ENCODE peak calls at places on chromosomes 3 and 15, in four cellular contexts. C, L, H and J are unnamed samples. For H3K4me1, the result is how much of the 10 kb centered on the place peaks cover.

GRCh38 chr3:41881233-41881821 is 80.6 kb downstream of the ULK4 start:
- DNase-seq in C (no peak), L (no peak), H (peak), J (peak)

GRCh38 chr3:115100172-115100571 is 46.9 kb downstream of the ZBTB20 start:
- DNase-seq in C (no peak), L (no peak), H (peak), J (peak)

GRCh38 chr15:23860290-23860751 is 173.2 kb upstream of the NDN start:
- DNase-seq in C (no peak), L (no peak), H (no peak), J (no peak)

GRCh38 chr3:13015286-13016082 is 57.7 kb downstream of the IQSEC1 start:
- DNase-seq in C (peak), L (no peak), H (no peak), J (no peak)

GRCh38 chr3:10666621-10667020 is 149.4 kb upstream of the SLC6A11 start:
- DNase-seq in C (peak), L (peak), H (no peak), J (no peak)

GRCh38 chr3:8371085-8371551 is 130.5 kb upstream of the LMCD1 start:
- DNase-seq in C (no peak), L (no peak), H (peak), J (no peak)

GRCh38 chr3:174859109-174859735 is at the start of gene NAALADL2:
- DNase-seq in C (no peak), L (no peak), H (no peak), J (peak)

GRCh38 chr3:23085256-23085655 is 117.9 kb upstream of the UBE2E2 start:
- DNase-seq in C (no peak), L (no peak), H (no peak), J (no peak)

GRCh38 chr3:58628823-58629562 is 37.6 kb downstream of the FAM3D start:
- DNase-seq in C (peak), L (peak), H (peak), J (peak)

GRCh38 chr3:74904646-74905045 is 290.2 kb upstream of the CNTN3 start:
- DNase-seq in C (no peak), L (no peak), H (no peak), J (no peak)

GRCh38 chr3:129121792-129122696 is at the start of gene RAB43:
- DNase-seq in C (peak), L (peak), H (peak), J (peak)

GRCh38 chr3:11156026-11156410 is 1.7 kb downstream of the HRH1 start:
- DNase-seq in C (no peak), L (no peak), H (no peak), J (no peak)

GRCh38 chr3:17443142-17443541 is 299.3 kb downstream of the TBC1D5 start:
- DNase-seq in C (no peak), L (no peak), H (no peak), J (no peak)

GRCh38 chr3:56303508-56303907 is 164.8 kb downstream of the ERC2 start:
- DNase-seq in C (no peak), L (no peak), H (peak), J (no peak)

GRCh38 chr3:136276049-136276755 is 26.1 kb downstream of the PCCB start:
- DNase-seq in C (no peak), L (no peak), H (no peak), J (no peak)

GRCh38 chr15:64732156-64732860 is 43.1 kb downstream of the RBPMS2 start:
- DNase-seq in C (no peak), L (no peak), H (no peak), J (no peak)

GRCh38 chr3:8962226-8962861 is 928 bp downstream of the RAD18 start:
- DNase-seq in C (no peak), L (no peak), H (peak), J (no peak)

GRCh38 chr3:25508901-25509300 is 80.8 kb downstream of the RARB start:
- DNase-seq in C (no peak), L (no peak), H (no peak), J (no peak)

GRCh38 chr3:72432271-72432670 is 416.0 kb downstream of the SHQ1 start:
- DNase-seq in C (no peak), L (no peak), H (no peak), J (no peak)

GRCh38 chr15:89743594-89743993 is 7.5 kb downstream of the MESP1 start:
- DNase-seq in C (no peak), L (no peak), H (no peak), J (no peak)

GRCh38 chr3:18443670-18444596 is 18.8 kb upstream of the SATB1 start:
- DNase-seq in C (peak), L (peak), H (no peak), J (peak)

GRCh38 chr15:83959477-83959876 is 276.1 kb upstream of the GOLGA6L4 start:
- DNase-seq in C (no peak), L (no peak), H (no peak), J (no peak)

GRCh38 chr3:17062736-17063135 is 178.0 kb downstream of the PLCL2 start:
- DNase-seq in C (no peak), L (no peak), H (no peak), J (no peak)

GRCh38 chr3:118488751-118489150 is 545.9 kb downstream of the IGSF11 start:
- DNase-seq in C (no peak), L (no peak), H (no peak), J (no peak)

GRCh38 chr15:33083232-33084006 is 111.1 kb downstream of the FMN1 start:
- DNase-seq in C (no peak), L (no peak), H (peak), J (no peak)

GRCh38 chr3:42061711-42062408 is 29.3 kb upstream of the TRAK1 start:
- DNase-seq in C (peak), L (peak), H (peak), J (no peak)

GRCh38 chr3:36065321-36065720 is 315.0 kb upstream of the STAC start:
- DNase-seq in C (no peak), L (no peak), H (no peak), J (no peak)
- H3K4me1 ChIP-seq in C (under half), L (under half), H (under half), J (under half)

GRCh38 chr3:123657578-123657977 is 72.7 kb upstream of the HACD2 start:
- DNase-seq in C (peak), L (no peak), H (peak), J (no peak)

GRCh38 chr3:123658860-123659221 is 74.0 kb upstream of the HACD2 start:
- DNase-seq in C (peak), L (peak), H (no peak), J (peak)

GRCh38 chr3:123656691-123657090 is 71.8 kb upstream of the HACD2 start:
- DNase-seq in C (no peak), L (no peak), H (no peak), J (no peak)

GRCh38 chr3:123657111-123657510 is 72.3 kb upstream of the HACD2 start:
- DNase-seq in C (peak), L (no peak), H (no peak), J (no peak)

DNA sequence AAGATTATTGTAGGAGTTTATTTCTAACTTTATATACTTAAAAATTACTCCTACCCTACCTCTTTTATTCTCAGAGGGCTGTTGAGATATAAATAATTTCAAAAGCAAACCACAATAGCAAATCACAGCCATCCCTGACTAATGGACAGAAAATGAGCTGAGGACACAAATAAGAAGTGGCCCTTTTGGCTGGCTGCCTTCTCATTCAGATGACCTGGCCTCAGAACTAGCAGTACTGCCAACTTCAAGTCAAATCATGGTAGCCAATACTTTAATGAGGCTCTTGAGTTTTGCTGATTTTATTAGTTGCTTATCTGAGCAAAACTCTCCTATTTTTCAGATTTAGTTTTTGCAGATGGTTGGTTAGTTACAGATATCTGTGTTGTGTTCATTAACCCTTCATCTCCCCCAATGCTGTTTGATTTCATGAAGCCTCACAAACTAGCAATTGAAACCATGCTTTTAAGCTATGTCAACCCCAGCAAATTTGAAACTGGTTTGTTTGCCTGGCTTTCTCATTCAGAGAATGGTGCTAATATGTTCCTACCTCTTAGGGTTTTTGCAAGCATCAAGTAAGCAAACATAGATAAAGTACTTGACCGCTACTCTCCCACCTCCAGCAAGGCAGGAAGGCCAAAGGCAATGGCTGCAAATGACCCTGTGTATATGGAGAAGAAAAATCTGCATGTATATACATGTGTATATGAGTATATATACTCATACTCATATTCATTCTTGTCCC is 73.4 kb upstream of the HACD2 start:
- DNase-seq in C (peak), L (peak), H (peak), J (peak)
- H3K27ac ChIP-seq in C (peak), L (peak), H (no peak), J (peak)

GRCh38 chr3:141384157-141384556 is 15.9 kb downstream of the ZBTB38 start:
- DNase-seq in C (no peak), L (no peak), H (peak), J (no peak)

GRCh38 chr3:141386611-141387110 is 18.4 kb downstream of the ZBTB38 start:
- DNase-seq in C (no peak), L (no peak), H (peak), J (no peak)

GRCh38 chr3:141384575-141384974 is 16.3 kb downstream of the ZBTB38 start:
- DNase-seq in C (no peak), L (no peak), H (no peak), J (no peak)

GRCh38 chr3:141386080-141386594 is 17.8 kb downstream of the ZBTB38 start:
- DNase-seq in C (no peak), L (no peak), H (no peak), J (no peak)

DNA sequence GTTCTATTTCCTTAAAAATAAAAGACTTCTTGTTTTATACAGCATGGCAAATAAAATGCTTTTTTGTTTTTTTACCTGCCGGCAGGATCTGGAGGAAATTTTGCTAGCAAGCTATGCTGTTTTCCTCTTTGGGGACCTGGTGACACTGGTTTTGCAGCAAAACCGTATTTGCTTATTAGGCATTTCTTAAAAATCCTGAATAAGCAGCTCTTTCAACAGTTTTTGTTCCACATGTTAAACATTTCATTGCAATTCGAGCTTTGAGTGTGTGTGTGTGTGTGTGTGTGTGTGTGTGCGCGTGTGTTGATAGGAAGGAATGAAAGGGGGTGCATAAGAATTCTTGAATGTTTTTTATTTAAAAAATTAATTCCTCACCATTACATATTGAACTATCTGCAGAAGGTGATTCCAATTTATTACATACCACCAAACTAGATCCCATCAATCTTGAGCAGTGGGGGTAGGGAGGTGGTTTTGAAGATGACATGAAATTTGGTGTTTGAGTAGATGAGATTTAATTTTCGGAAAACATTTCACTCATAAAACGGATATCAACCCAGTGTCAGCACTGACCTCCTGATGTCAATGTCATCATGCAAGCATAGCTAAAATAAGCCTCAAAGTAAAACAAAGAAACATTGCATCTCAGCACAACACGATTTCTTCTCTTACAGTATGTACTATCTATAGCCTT is 17.2 kb downstream of the ZBTB38 start:
- DNase-seq in C (no peak), L (no peak), H (peak), J (no peak)
- H3K4me1 ChIP-seq in C (under half), L (under half), H (under half), J (under half)

DNA sequence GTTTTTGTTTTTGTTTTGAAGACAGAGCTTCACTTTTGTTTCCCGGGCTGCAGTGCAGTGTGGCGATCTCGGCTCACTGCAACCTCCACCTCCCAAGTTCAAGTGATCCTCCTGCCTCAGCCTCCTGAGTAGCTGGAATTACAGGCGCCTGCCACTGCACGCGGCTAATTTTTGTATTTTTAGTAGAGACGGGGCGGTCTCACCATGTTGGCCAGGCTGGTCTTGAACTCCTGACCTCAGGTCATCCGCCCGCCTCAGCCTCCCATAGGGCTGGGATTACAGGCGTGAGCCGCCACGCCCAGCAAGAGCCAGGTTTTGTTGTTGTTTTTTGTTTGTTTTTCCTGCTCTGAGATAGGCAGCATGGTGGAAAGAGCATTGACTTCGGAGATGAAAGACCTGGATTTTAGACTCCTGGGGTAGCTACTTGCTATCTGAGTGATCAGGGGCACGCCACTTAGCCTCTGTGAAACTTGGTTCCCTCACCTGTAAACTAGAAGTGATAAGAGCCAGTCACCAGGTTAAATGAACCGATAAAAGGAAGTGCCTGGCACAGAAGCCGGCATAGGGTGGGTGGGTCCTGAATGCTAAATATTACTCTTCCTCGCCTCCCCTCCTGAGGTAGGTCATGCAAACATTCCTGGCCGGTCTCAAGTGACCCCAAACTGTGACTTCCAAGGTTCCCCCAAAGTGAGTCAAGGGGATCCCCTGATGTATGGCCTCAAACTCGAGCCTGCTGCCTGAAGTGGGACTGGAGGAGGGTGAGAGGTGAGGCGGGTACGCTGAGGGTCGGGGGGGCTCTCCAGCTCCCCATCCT is 62.9 kb upstream of the MCF2L2 start:
- DNase-seq in C (no peak), L (no peak), H (no peak), J (no peak)
- H3K27ac ChIP-seq in C (peak), L (no peak), H (no peak), J (no peak)